ENCODE peak calls at places on chromosomes 13 and 19, in four cellular contexts. One of them, this sample, is unnamed.

GRCh38 chr19:6039541-6040225 is 61.7 kb upstream of the RANBP3 start:
- DNase-seq in SW480: no peak
- DNase-seq in brain microvascular endothelial cell: no peak
- DNase-seq in renal cortical epithelial cell: no peak
- DNase-seq in this sample: no peak

GRCh38 chr19:48530044-48530720 is 18.5 kb upstream of the LMTK3 start:
- DNase-seq in SW480: no peak
- DNase-seq in brain microvascular endothelial cell: no peak
- DNase-seq in renal cortical epithelial cell: no peak
- DNase-seq in this sample: no peak

GRCh38 chr19:41362143-41362847 is 1.7 kb downstream of the B9D2 start:
- DNase-seq in SW480: no peak
- DNase-seq in brain microvascular endothelial cell: no peak
- DNase-seq in renal cortical epithelial cell: peak
- DNase-seq in this sample: peak

GRCh38 chr13:48804836-48805601 is 151.3 kb downstream of the CYSLTR2 start:
- DNase-seq in SW480: no peak
- DNase-seq in brain microvascular endothelial cell: no peak
- DNase-seq in renal cortical epithelial cell: peak
- DNase-seq in this sample: peak

GRCh38 chr19:50728084-50728737 is 5.0 kb downstream of the CLEC11A start:
- DNase-seq in SW480: no peak
- DNase-seq in brain microvascular endothelial cell: peak
- DNase-seq in renal cortical epithelial cell: peak
- DNase-seq in this sample: no peak

GRCh38 chr13:110643768-110644421 is 28.6 kb downstream of the NAXD start:
- DNase-seq in SW480: no peak
- DNase-seq in brain microvascular endothelial cell: no peak
- DNase-seq in renal cortical epithelial cell: no peak
- DNase-seq in this sample: no peak

GRCh38 chr13:48873598-48873997 is 102.1 kb upstream of the FNDC3A start:
- DNase-seq in SW480: peak
- DNase-seq in brain microvascular endothelial cell: no peak
- DNase-seq in renal cortical epithelial cell: peak
- DNase-seq in this sample: peak

GRCh38 chr19:5949792-5950305 is 28.1 kb downstream of the RANBP3 start:
- DNase-seq in SW480: no peak
- DNase-seq in brain microvascular endothelial cell: no peak
- DNase-seq in renal cortical epithelial cell: no peak
- DNase-seq in this sample: no peak

GRCh38 chr13:23871616-23872220 is 17.5 kb downstream of the MIPEP start:
- DNase-seq in SW480: peak
- DNase-seq in brain microvascular endothelial cell: no peak
- DNase-seq in renal cortical epithelial cell: peak
- DNase-seq in this sample: peak

GRCh38 chr19:3725121-3725520 is 16.9 kb downstream of the TJP3 start:
- DNase-seq in SW480: no peak
- DNase-seq in brain microvascular endothelial cell: no peak
- DNase-seq in renal cortical epithelial cell: no peak
- DNase-seq in this sample: no peak

This sample was measured in M059J.